ENCODE peak calls at places on chromosomes 1 and 21, in seven cellular contexts. P, M, E, G, X, O and H are unnamed samples.
A peak's percentile ranks its signal among the peaks of the same experiment; 100 is the strongest.

GRCh38 chr21:37338671-37339526 is 27.7 kb upstream of the DYRK1A start:
- DNase-seq in M (peak; percentile 22), G (peak; percentile 53), O (no peak), X (no peak), P (peak; percentile 37), E (peak; percentile 64), H (no peak)

GRCh38 chr1:199113265-199113869 is 474.5 kb downstream of the PTPRC start:
- DNase-seq in X (peak; percentile 61), G (peak; percentile 23), M (peak; percentile 80), P (peak; percentile 70), E (peak; percentile 49), O (peak; percentile 41), H (peak; percentile 0)

GRCh38 chr1:209899948-209900347 is 38.1 kb upstream of the SYT14 start:
- DNase-seq in M (peak; percentile 24), G (no peak), X (peak; percentile 72), E (no peak), O (peak; percentile 63), P (no peak), H (no peak)

GRCh38 chr21:43363506-43364260 is 63.2 kb downstream of the SIK1 start:
- DNase-seq in M (no peak), E (no peak), P (no peak), O (no peak), G (peak; percentile 16), X (no peak), H (no peak)

GRCh38 chr1:165703648-165704047 is 5.3 kb upstream of the ALDH9A1 start:
- DNase-seq in X (no peak), O (no peak), M (no peak), E (no peak), P (no peak), G (no peak), H (no peak)

GRCh38 chr1:112673589-112674439 is 645 bp upstream of the MOV10 start:
- DNase-seq in X (no peak), O (no peak), G (no peak), M (peak; percentile 63), E (no peak), P (no peak), H (no peak)

GRCh38 chr1:12416101-12416500 is 186.3 kb downstream of the VPS13D start:
- DNase-seq in E (no peak), P (no peak), G (no peak), O (no peak), M (no peak), X (no peak), H (no peak)

GRCh38 chr21:31110430-31110829 is 72.2 kb upstream of the KRTAP19-8 start:
- DNase-seq in P (no peak), M (no peak), E (no peak), G (no peak), X (no peak), O (no peak), H (no peak)

GRCh38 chr1:224867715-224868114 is 61.8 kb upstream of the DNAH14 start:
- DNase-seq in P (no peak), E (no peak), M (no peak), G (no peak), X (no peak), O (no peak), H (no peak)